ENCODE peak calls at places on chromosomes 4 and X, in five cellular contexts. T, F, D, S and M are unnamed samples.

GRCh38 chr4:170242471-170242870 is 152.7 kb upstream of the AADAT start:
- DNase-seq in T (no peak), F (no peak), D (no peak), S (no peak), M (no peak)

GRCh38 chr4:85681194-85681803 is 206.3 kb downstream of the ARHGAP24 start:
- DNase-seq in T (no peak), F (peak; percentile 97), D (no peak), S (peak; percentile 92), M (no peak)

GRCh38 chr4:156970501-156971167 is 965 bp downstream of the PDGFC start:
- DNase-seq in T (peak; percentile 60), F (no peak), D (peak; percentile 76), S (peak; percentile 74), M (peak; percentile 90)

GRCh38 chr4:3007724-3008123 is 44.4 kb downstream of the GRK4 start:
- DNase-seq in T (no peak), F (no peak), D (no peak), S (no peak), M (no peak)

GRCh38 chr4:113012122-113012725 is 37.2 kb upstream of the ANK2 start:
- DNase-seq in T (no peak), F (no peak), D (no peak), S (no peak), M (no peak)

GRCh38 chr4:142614621-142615323 is 231.3 kb downstream of the INPP4B start:
- DNase-seq in T (no peak), F (peak; percentile 56), D (no peak), S (peak; percentile 86), M (no peak)

GRCh38 chrX:19670854-19671620 is 155.7 kb upstream of the MAP3K15 start:
- DNase-seq in T (peak; percentile 38), F (no peak), D (peak; percentile 53), S (peak; percentile 80), M (no peak)

GRCh38 chr4:76200771-76201224 is 12.8 kb downstream of the SCARB2 start:
- DNase-seq in T (no peak), F (no peak), D (no peak), S (no peak), M (no peak)

GRCh38 chrX:118975831-118976598 is 1.6 kb downstream of the LONRF3 start:
- DNase-seq in T (peak; percentile 84), F (no peak), D (peak; percentile 70), S (peak; percentile 25), M (no peak)

GRCh38 chr4:78876568-78877320 is 62.5 kb downstream of the PAQR3 start:
- DNase-seq in T (no peak), F (no peak), D (no peak), S (peak; percentile 74), M (no peak)

GRCh38 chrX:11770320-11770719 is 12.3 kb downstream of the MSL3 start:
- DNase-seq in T (no peak), F (no peak), D (no peak), S (peak; percentile 68), M (no peak)

GRCh38 chr4:11615601-11616000 is 186.9 kb upstream of the HS3ST1 start:
- DNase-seq in T (no peak), F (no peak), D (no peak), S (no peak), M (no peak)

GRCh38 chr4:25805255-25805860 is 57.4 kb downstream of the SEL1L3 start:
- DNase-seq in T (no peak), F (no peak), D (no peak), S (no peak), M (no peak)

GRCh38 chr4:25800253-25800652 is 62.5 kb downstream of the SEL1L3 start:
- DNase-seq in T (no peak), F (no peak), D (no peak), S (no peak), M (no peak)

GRCh38 chr4:25797136-25797535 is 65.7 kb downstream of the SEL1L3 start:
- DNase-seq in T (no peak), F (no peak), D (no peak), S (no peak), M (no peak)

GRCh38 chr4:25799522-25799921 is 63.3 kb downstream of the SEL1L3 start:
- DNase-seq in T (no peak), F (no peak), D (no peak), S (no peak), M (no peak)

GRCh38 chr4:25801594-25801993 is 61.2 kb downstream of the SEL1L3 start:
- DNase-seq in T (no peak), F (no peak), D (no peak), S (no peak), M (no peak)
- TF ChIP-seq CTCF in T (no peak), F (no peak), D (no peak), S (no peak), M (no peak)

GRCh38 chr4:74930166-74930565 is 2.8 kb upstream of the PARM1 start:
- DNase-seq in T (no peak), F (no peak), D (no peak), S (no peak), M (no peak)
- TF ChIP-seq CTCF in T (no peak), F (no peak), D (no peak), S (no peak), M (no peak)

GRCh38 chr4:140427104-140427918 is at the start of gene CLGN:
- DNase-seq in T (peak; percentile 64), F (no peak), D (peak; percentile 82), S (peak; percentile 43), M (peak; percentile 88)
- TF ChIP-seq CTCF in T (peak; percentile 33), F (peak; percentile 30), D (peak; percentile 51), S (peak; percentile 5), M (peak; percentile 57)

GRCh38 chrX:45743081-45743533 is 542.4 kb upstream of the DIPK2B start:
- DNase-seq in T (no peak), F (no peak), D (no peak), S (peak; percentile 78), M (no peak)
- TF ChIP-seq CTCF in T (no peak), F (peak; percentile 34), D (no peak), S (peak; percentile 42), M (no peak)

GRCh38 chr4:8286719-8287355 is 17.3 kb downstream of the HTRA3 start:
- DNase-seq in T (no peak), F (no peak), D (no peak), S (no peak), M (no peak)
- TF ChIP-seq CTCF in T (no peak), F (no peak), D (no peak), S (no peak), M (no peak)

GRCh38 chr4:94892051-94892450 is 134.3 kb downstream of the BMPR1B start:
- DNase-seq in T (no peak), F (no peak), D (no peak), S (peak; percentile 7), M (no peak)
- TF ChIP-seq CTCF in T (no peak), F (no peak), D (no peak), S (no peak), M (no peak)